ENCODE peak calls at places on chromosomes 11 and 22, in ten cellular contexts. W, U, C, R, D, F, H, P, Z and M are unnamed samples.

GRCh38 chr11:58626915-58627483 is 4.5 kb downstream of the CNTF start:
- DNase-seq in P (no peak), D (peak), U (no peak), F (no peak), W (no peak), R (no peak), H (no peak), C (no peak), Z (no peak), M (no peak)

GRCh38 chr11:20156876-20157613 is 3.2 kb downstream of the DBX1 start:
- DNase-seq in F (peak), P (no peak), U (no peak), H (no peak), D (no peak), R (peak), W (no peak), Z (no peak), C (no peak), M (no peak)

GRCh38 chr11:118010738-118011461 is 24.7 kb downstream of the IL10RA start:
- DNase-seq in Z (no peak), P (no peak), H (no peak), R (no peak), U (peak), D (no peak), W (peak), C (no peak), F (no peak), M (no peak)

GRCh38 chr22:29394931-29395581 is 6.7 kb upstream of the AP1B1 start:
- DNase-seq in F (peak), D (peak), W (no peak), P (peak), H (peak), Z (peak), U (peak), C (peak), R (peak), M (peak)

GRCh38 chr22:46734830-46735453 is 3.1 kb downstream of the CERK start:
- DNase-seq in C (no peak), P (no peak), R (peak), D (peak), Z (peak), F (no peak), U (no peak), W (no peak), H (no peak), M (no peak)

GRCh38 chr22:33850724-33851123 is 69.6 kb downstream of the LARGE1 start:
- DNase-seq in W (no peak), H (no peak), R (no peak), Z (no peak), D (no peak), P (no peak), U (no peak), F (no peak), C (no peak), M (no peak)

GRCh38 chr11:86192858-86193257 is 51.7 kb upstream of the EED start:
- DNase-seq in D (no peak), Z (no peak), U (no peak), H (no peak), C (no peak), R (no peak), W (no peak), F (no peak), P (no peak), M (no peak)

GRCh38 chr11:128271401-128271800 is 316.0 kb downstream of the ETS1 start:
- DNase-seq in C (no peak), F (no peak), U (no peak), W (no peak), P (no peak), D (no peak), H (no peak), R (peak), Z (no peak), M (no peak)

GRCh38 chr22:33919591-33920501 is at the start of gene LARGE1:
- DNase-seq in P (no peak), H (peak), Z (no peak), D (peak), R (no peak), F (peak), C (peak), W (peak), U (peak), M (no peak)

GRCh38 chr11:63698976-63699733 is 17.9 kb downstream of the RTN3 start:
- DNase-seq in W (no peak), F (no peak), R (no peak), U (no peak), P (no peak), C (no peak), H (no peak), Z (no peak), D (no peak), M (no peak)

GRCh38 chr22:30902496-30903357 is 65.8 kb downstream of the MORC2 start:
- DNase-seq in F (no peak), U (peak), W (no peak), Z (no peak), D (no peak), R (no peak), P (no peak), C (no peak), H (no peak), M (no peak)

GRCh38 chr22:24441406-24442351 is 14.3 kb downstream of the ADORA2A start:
- DNase-seq in Z (no peak), P (no peak), U (peak), H (no peak), F (no peak), C (no peak), R (no peak), W (no peak), D (no peak), M (peak)

GRCh38 chr11:79617561-79617960 is 176.7 kb upstream of the TENM4 start:
- DNase-seq in W (no peak), D (no peak), R (no peak), H (no peak), C (no peak), Z (no peak), P (no peak), F (no peak), U (no peak), M (no peak)

GRCh38 chr22:46674367-46674781 is 54.2 kb downstream of the GRAMD4 start:
- DNase-seq in R (peak), F (peak), H (no peak), C (no peak), D (no peak), W (no peak), Z (peak), P (no peak), U (peak), M (no peak)

GRCh38 chr11:125062931-125063428 is at the start of gene SLC37A2:
- DNase-seq in H (peak), W (peak), C (peak), D (peak), R (peak), Z (no peak), F (peak), U (peak), P (no peak), M (peak)

GRCh38 chr22:19448076-19448607 is 631 bp upstream of the C22orf39 start:
- DNase-seq in H (no peak), P (no peak), F (no peak), Z (no peak), U (no peak), D (peak), R (no peak), C (peak), W (no peak), M (peak)

GRCh38 chr11:3222941-3223905 is 4.6 kb upstream of the MRGPRG start:
- DNase-seq in U (peak), C (peak), P (no peak), R (no peak), Z (no peak), F (no peak), H (no peak), W (no peak), D (no peak), M (no peak)